ENCODE peak calls at places on chromosomes 3 and 15, in six cellular contexts. One of them, this sample, is unnamed.

GRCh38 chr3:18211116-18211515 is 214.0 kb downstream of the SATB1 start:
- DNase-seq in HepG2: no peak
- DNase-seq in esophagus muscularis mucosa: no peak
- DNase-seq in transverse colon: no peak
- DNase-seq in suprapubic skin: no peak
- DNase-seq in sigmoid colon: no peak
- DNase-seq in this sample: no peak

GRCh38 chr15:101054116-101054515 is 135.0 kb downstream of the LRRK1 start:
- DNase-seq in HepG2: no peak
- DNase-seq in esophagus muscularis mucosa: peak
- DNase-seq in transverse colon: no peak
- DNase-seq in suprapubic skin: no peak
- DNase-seq in sigmoid colon: peak
- DNase-seq in this sample: peak

GRCh38 chr3:185717627-185718330 is 107.1 kb downstream of the IGF2BP2 start:
- DNase-seq in HepG2: peak
- DNase-seq in esophagus muscularis mucosa: no peak
- DNase-seq in transverse colon: no peak
- DNase-seq in suprapubic skin: no peak
- DNase-seq in sigmoid colon: no peak
- DNase-seq in this sample: no peak

GRCh38 chr3:108936924-108937689 is 16.6 kb downstream of the GUCA1C start:
- DNase-seq in HepG2: no peak
- DNase-seq in esophagus muscularis mucosa: no peak
- DNase-seq in transverse colon: no peak
- DNase-seq in suprapubic skin: no peak
- DNase-seq in sigmoid colon: no peak
- DNase-seq in this sample: no peak

GRCh38 chr15:76964157-76964556 is 30.8 kb upstream of the PSTPIP1 start:
- DNase-seq in HepG2: no peak
- DNase-seq in esophagus muscularis mucosa: no peak
- DNase-seq in transverse colon: no peak
- DNase-seq in suprapubic skin: no peak
- DNase-seq in sigmoid colon: no peak
- DNase-seq in this sample: no peak

GRCh38 chr3:59609967-59610366 is 560.1 kb upstream of the CFAP20DC start:
- DNase-seq in HepG2: no peak
- DNase-seq in esophagus muscularis mucosa: no peak
- DNase-seq in transverse colon: no peak
- DNase-seq in suprapubic skin: no peak
- DNase-seq in sigmoid colon: peak
- DNase-seq in this sample: no peak

GRCh38 chr3:15527031-15527459 is 5.5 kb upstream of the COLQ start:
- DNase-seq in HepG2: peak
- DNase-seq in esophagus muscularis mucosa: no peak
- DNase-seq in transverse colon: no peak
- DNase-seq in suprapubic skin: no peak
- DNase-seq in sigmoid colon: no peak
- DNase-seq in this sample: no peak

GRCh38 chr3:152200476-152201422 is 68.0 kb upstream of the MBNL1 start:
- DNase-seq in HepG2: no peak
- DNase-seq in esophagus muscularis mucosa: no peak
- DNase-seq in transverse colon: no peak
- DNase-seq in suprapubic skin: no peak
- DNase-seq in sigmoid colon: no peak
- DNase-seq in this sample: no peak

GRCh38 chr3:170220871-170221270 is 1.4 kb upstream of the PRKCI start:
- DNase-seq in HepG2: no peak
- DNase-seq in esophagus muscularis mucosa: no peak
- DNase-seq in transverse colon: no peak
- DNase-seq in suprapubic skin: no peak
- DNase-seq in sigmoid colon: no peak
- DNase-seq in this sample: no peak

GRCh38 chr3:126129408-126129891 is 45.5 kb upstream of the SLC41A3 start:
- DNase-seq in HepG2: no peak
- DNase-seq in esophagus muscularis mucosa: peak
- DNase-seq in transverse colon: peak
- DNase-seq in suprapubic skin: peak
- DNase-seq in sigmoid colon: peak
- DNase-seq in this sample: peak

GRCh38 chr15:57565326-57565725 is 26.4 kb upstream of the MYZAP start:
- DNase-seq in HepG2: no peak
- DNase-seq in esophagus muscularis mucosa: no peak
- DNase-seq in transverse colon: peak
- DNase-seq in suprapubic skin: no peak
- DNase-seq in sigmoid colon: no peak
- DNase-seq in this sample: no peak

GRCh38 chr15:53918180-53919079 is 59.8 kb upstream of the UNC13C start:
- DNase-seq in HepG2: peak
- DNase-seq in esophagus muscularis mucosa: peak
- DNase-seq in transverse colon: no peak
- DNase-seq in suprapubic skin: no peak
- DNase-seq in sigmoid colon: no peak
- DNase-seq in this sample: no peak

GRCh38 chr3:38165722-38166387 is 518 bp downstream of the OXSR1 start:
- DNase-seq in HepG2: peak
- DNase-seq in esophagus muscularis mucosa: no peak
- DNase-seq in transverse colon: no peak
- DNase-seq in suprapubic skin: no peak
- DNase-seq in sigmoid colon: peak
- DNase-seq in this sample: no peak

GRCh38 chr15:63083541-63083940 is 38.1 kb upstream of the LACTB start:
- DNase-seq in HepG2: no peak
- DNase-seq in esophagus muscularis mucosa: no peak
- DNase-seq in transverse colon: no peak
- DNase-seq in suprapubic skin: no peak
- DNase-seq in sigmoid colon: no peak
- DNase-seq in this sample: no peak

GRCh38 chr3:181660337-181660736 is 51.4 kb upstream of the SOX2 start:
- DNase-seq in HepG2: no peak
- DNase-seq in esophagus muscularis mucosa: no peak
- DNase-seq in transverse colon: no peak
- DNase-seq in suprapubic skin: no peak
- DNase-seq in sigmoid colon: no peak
- DNase-seq in this sample: no peak

GRCh38 chr3:192851821-192852352 is 65.8 kb downstream of the MB21D2 start:
- DNase-seq in HepG2: peak
- DNase-seq in esophagus muscularis mucosa: no peak
- DNase-seq in transverse colon: peak
- DNase-seq in suprapubic skin: peak
- DNase-seq in sigmoid colon: peak
- DNase-seq in this sample: peak

GRCh38 chr15:53811530-53811929 is 52.1 kb upstream of the WDR72 start:
- DNase-seq in HepG2: peak
- DNase-seq in esophagus muscularis mucosa: no peak
- DNase-seq in transverse colon: no peak
- DNase-seq in suprapubic skin: no peak
- DNase-seq in sigmoid colon: no peak
- DNase-seq in this sample: no peak

GRCh38 chr3:51559266-51559907 is 20.9 kb downstream of the RAD54L2 start:
- DNase-seq in HepG2: no peak
- DNase-seq in esophagus muscularis mucosa: no peak
- DNase-seq in transverse colon: no peak
- DNase-seq in suprapubic skin: no peak
- DNase-seq in sigmoid colon: peak
- DNase-seq in this sample: no peak

GRCh38 chr3:13189639-13190375 is 116.6 kb upstream of the IQSEC1 start:
- DNase-seq in HepG2: peak
- DNase-seq in esophagus muscularis mucosa: no peak
- DNase-seq in transverse colon: no peak
- DNase-seq in suprapubic skin: no peak
- DNase-seq in sigmoid colon: peak
- DNase-seq in this sample: no peak

GRCh38 chr3:138949002-138949418 is 2.0 kb downstream of the FOXL2NB start:
- DNase-seq in HepG2: no peak
- DNase-seq in esophagus muscularis mucosa: no peak
- DNase-seq in transverse colon: no peak
- DNase-seq in suprapubic skin: peak
- DNase-seq in sigmoid colon: no peak
- DNase-seq in this sample: no peak

GRCh38 chr15:25054943-25055342 is 100.2 kb downstream of the SNRPN start:
- DNase-seq in HepG2: no peak
- DNase-seq in esophagus muscularis mucosa: no peak
- DNase-seq in transverse colon: no peak
- DNase-seq in suprapubic skin: no peak
- DNase-seq in sigmoid colon: no peak
- DNase-seq in this sample: no peak

GRCh38 chr15:47516576-47517371 is 200.5 kb upstream of the SEMA6D start:
- DNase-seq in HepG2: no peak
- DNase-seq in esophagus muscularis mucosa: peak
- DNase-seq in transverse colon: no peak
- DNase-seq in suprapubic skin: no peak
- DNase-seq in sigmoid colon: no peak
- DNase-seq in this sample: no peak

GRCh38 chr15:52076889-52077781 is 35.4 kb downstream of the BCL2L10 start:
- DNase-seq in HepG2: peak
- DNase-seq in esophagus muscularis mucosa: no peak
- DNase-seq in transverse colon: peak
- DNase-seq in suprapubic skin: no peak
- DNase-seq in sigmoid colon: no peak
- DNase-seq in this sample: no peak

GRCh38 chr15:51647128-51647562 is 24.6 kb upstream of the DMXL2 start:
- DNase-seq in HepG2: no peak
- DNase-seq in esophagus muscularis mucosa: no peak
- DNase-seq in transverse colon: peak
- DNase-seq in suprapubic skin: no peak
- DNase-seq in sigmoid colon: peak
- DNase-seq in this sample: peak

GRCh38 chr3:82087958-82088357 is 326.5 kb upstream of the GBE1 start:
- DNase-seq in HepG2: peak
- DNase-seq in esophagus muscularis mucosa: no peak
- DNase-seq in transverse colon: no peak
- DNase-seq in suprapubic skin: no peak
- DNase-seq in sigmoid colon: no peak
- DNase-seq in this sample: no peak

GRCh38 chr15:80852676-80853075 is 73.5 kb downstream of the CEMIP start:
- DNase-seq in HepG2: no peak
- DNase-seq in esophagus muscularis mucosa: no peak
- DNase-seq in transverse colon: peak
- DNase-seq in suprapubic skin: no peak
- DNase-seq in sigmoid colon: no peak
- DNase-seq in this sample: no peak

GRCh38 chr3:194137314-194138097 is 1.6 kb downstream of the HES1 start:
- DNase-seq in HepG2: peak
- DNase-seq in esophagus muscularis mucosa: no peak
- DNase-seq in transverse colon: peak
- DNase-seq in suprapubic skin: no peak
- DNase-seq in sigmoid colon: peak
- DNase-seq in this sample: peak

GRCh38 chr3:194136519-194137313 is 768 bp downstream of the HES1 start:
- DNase-seq in HepG2: peak
- DNase-seq in esophagus muscularis mucosa: no peak
- DNase-seq in transverse colon: peak
- DNase-seq in suprapubic skin: no peak
- DNase-seq in sigmoid colon: peak
- DNase-seq in this sample: peak

GRCh38 chr3:194138732-194139084 is 2.8 kb downstream of the HES1 start:
- DNase-seq in HepG2: no peak
- DNase-seq in esophagus muscularis mucosa: no peak
- DNase-seq in transverse colon: no peak
- DNase-seq in suprapubic skin: no peak
- DNase-seq in sigmoid colon: no peak
- DNase-seq in this sample: no peak

GRCh38 chr3:194139085-194139976 is 3.4 kb downstream of the HES1 start:
- DNase-seq in HepG2: peak
- DNase-seq in esophagus muscularis mucosa: no peak
- DNase-seq in transverse colon: no peak
- DNase-seq in suprapubic skin: no peak
- DNase-seq in sigmoid colon: peak
- DNase-seq in this sample: no peak

GRCh38 chr3:194138098-194138474 is 2.1 kb downstream of the HES1 start:
- DNase-seq in HepG2: no peak
- DNase-seq in esophagus muscularis mucosa: no peak
- DNase-seq in transverse colon: no peak
- DNase-seq in suprapubic skin: no peak
- DNase-seq in sigmoid colon: no peak
- DNase-seq in this sample: no peak
- TF ChIP-seq POLR2AphosphoS5 in HepG2: no peak
- TF ChIP-seq POLR2AphosphoS5 in esophagus muscularis mucosa: no peak
- TF ChIP-seq POLR2AphosphoS5 in transverse colon: no peak
- TF ChIP-seq POLR2AphosphoS5 in suprapubic skin: no peak
- TF ChIP-seq POLR2AphosphoS5 in sigmoid colon: no peak
- TF ChIP-seq POLR2AphosphoS5 in this sample: no peak

GRCh38 chr15:85356276-85356675 is 24.1 kb upstream of the AKAP13 start:
- DNase-seq in HepG2: no peak
- DNase-seq in esophagus muscularis mucosa: no peak
- DNase-seq in transverse colon: no peak
- DNase-seq in suprapubic skin: no peak
- DNase-seq in sigmoid colon: no peak
- DNase-seq in this sample: no peak

GRCh38 chr15:85362436-85363048 is 17.9 kb upstream of the AKAP13 start:
- DNase-seq in HepG2: no peak
- DNase-seq in esophagus muscularis mucosa: no peak
- DNase-seq in transverse colon: no peak
- DNase-seq in suprapubic skin: no peak
- DNase-seq in sigmoid colon: no peak
- DNase-seq in this sample: no peak

GRCh38 chr15:85361306-85361705 is 19.1 kb upstream of the AKAP13 start:
- DNase-seq in HepG2: no peak
- DNase-seq in esophagus muscularis mucosa: no peak
- DNase-seq in transverse colon: no peak
- DNase-seq in suprapubic skin: no peak
- DNase-seq in sigmoid colon: no peak
- DNase-seq in this sample: no peak
- TF ChIP-seq EP300 in HepG2: no peak
- TF ChIP-seq EP300 in esophagus muscularis mucosa: no peak
- TF ChIP-seq EP300 in transverse colon: no peak
- TF ChIP-seq EP300 in suprapubic skin: no peak
- TF ChIP-seq EP300 in sigmoid colon: no peak
- TF ChIP-seq EP300 in this sample: no peak

GRCh38 chr3:113966172-113966571 is 18.4 kb downstream of the ZDHHC23 start:
- DNase-seq in HepG2: no peak
- DNase-seq in esophagus muscularis mucosa: no peak
- DNase-seq in transverse colon: no peak
- DNase-seq in suprapubic skin: no peak
- DNase-seq in sigmoid colon: no peak
- DNase-seq in this sample: no peak
- TF ChIP-seq POLR2AphosphoS5 in HepG2: no peak
- TF ChIP-seq POLR2AphosphoS5 in esophagus muscularis mucosa: no peak
- TF ChIP-seq POLR2AphosphoS5 in transverse colon: no peak
- TF ChIP-seq POLR2AphosphoS5 in suprapubic skin: no peak
- TF ChIP-seq POLR2AphosphoS5 in sigmoid colon: no peak
- TF ChIP-seq POLR2AphosphoS5 in this sample: no peak

DNA sequence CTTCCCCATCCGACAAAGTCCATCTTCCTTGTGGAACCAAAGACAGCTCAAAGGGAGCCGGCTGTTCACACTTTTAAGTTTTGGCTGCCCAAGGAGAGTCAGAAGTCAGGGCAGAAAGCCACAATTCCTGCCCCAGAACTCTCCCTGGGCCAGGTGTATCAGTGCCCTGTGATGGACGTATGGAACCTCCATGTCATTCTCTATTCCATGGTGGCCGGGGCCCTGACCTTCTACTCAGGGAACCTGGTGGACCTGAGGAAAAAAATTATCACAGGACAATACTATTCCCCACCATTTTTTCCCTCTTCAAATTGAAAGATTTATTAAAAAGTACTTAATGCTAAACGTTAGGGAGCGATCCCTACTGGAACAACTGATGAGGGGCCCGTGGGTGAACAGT is 66.6 kb downstream of the HMCES start:
- DNase-seq in HepG2: no peak
- DNase-seq in esophagus muscularis mucosa: no peak
- DNase-seq in transverse colon: no peak
- DNase-seq in suprapubic skin: no peak
- DNase-seq in sigmoid colon: no peak
- DNase-seq in this sample: no peak
- TF ChIP-seq EP300 in HepG2: no peak
- TF ChIP-seq EP300 in esophagus muscularis mucosa: no peak
- TF ChIP-seq EP300 in transverse colon: no peak
- TF ChIP-seq EP300 in suprapubic skin: no peak
- TF ChIP-seq EP300 in sigmoid colon: no peak
- TF ChIP-seq EP300 in this sample: no peak

GRCh38 chr15:39028069-39028468 is 463.5 kb upstream of the RASGRP1 start:
- DNase-seq in HepG2: no peak
- DNase-seq in esophagus muscularis mucosa: no peak
- DNase-seq in transverse colon: no peak
- DNase-seq in suprapubic skin: no peak
- DNase-seq in sigmoid colon: peak
- DNase-seq in this sample: no peak
- TF ChIP-seq POLR2AphosphoS5 in HepG2: no peak
- TF ChIP-seq POLR2AphosphoS5 in esophagus muscularis mucosa: no peak
- TF ChIP-seq POLR2AphosphoS5 in transverse colon: no peak
- TF ChIP-seq POLR2AphosphoS5 in suprapubic skin: no peak
- TF ChIP-seq POLR2AphosphoS5 in sigmoid colon: no peak
- TF ChIP-seq POLR2AphosphoS5 in this sample: no peak

This sample was measured in stomach.